ENCODE peak calls at places on chromosomes 7 and 10, in seven cellular contexts. Q is fibroblast of lung; L is A549; U is heart left ventricle; K is RWPE2; F is CD8-positive, alpha-beta T cell; A is esophagus squamous epithelium. W is an unnamed sample.

GRCh38 chr7:98352621-98353020 is 48.3 kb downstream of the BAIAP2L1 start:
- DNase-seq in Q (peak; percentile 86), L (peak; percentile 90), U (no peak), K (no peak), F (no peak), A (no peak), W (no peak)

GRCh38 chr10:129917936-129918335 is 46.1 kb downstream of the EBF3 start:
- DNase-seq in Q (no peak), L (no peak), U (no peak), K (no peak), F (no peak), A (no peak), W (no peak)

GRCh38 chr10:113844091-113844490 is 9.8 kb downstream of the DCLRE1A start:
- DNase-seq in Q (no peak), L (no peak), U (no peak), K (no peak), F (no peak), A (no peak), W (no peak)

GRCh38 chr7:77655361-77655760 is 40.9 kb upstream of the RSBN1L start:
- DNase-seq in Q (no peak), L (no peak), U (no peak), K (no peak), F (no peak), A (no peak), W (no peak)

GRCh38 chr7:22718200-22718711 is 8.7 kb upstream of the IL6 start:
- DNase-seq in Q (peak; percentile 97), L (no peak), U (no peak), K (no peak), F (no peak), A (no peak), W (no peak)

GRCh38 chr7:74475243-74475986 is 21.7 kb downstream of the GTF2IRD1 start:
- DNase-seq in Q (no peak), L (no peak), U (peak; percentile 16), K (no peak), F (no peak), A (no peak), W (no peak)

GRCh38 chr7:128703605-128704004 is 31.5 kb downstream of the GARIN1A start:
- DNase-seq in Q (no peak), L (no peak), U (no peak), K (no peak), F (no peak), A (no peak), W (no peak)

GRCh38 chr10:58932126-58932525 is 244.3 kb upstream of the PHYHIPL start:
- DNase-seq in Q (no peak), L (no peak), U (no peak), K (no peak), F (no peak), A (no peak), W (no peak)

GRCh38 chr10:44571701-44572100 is 186.8 kb upstream of the CXCL12 start:
- DNase-seq in Q (no peak), L (no peak), U (no peak), K (no peak), F (no peak), A (no peak), W (no peak)

GRCh38 chr10:63976538-63976937 is 455.3 kb downstream of the REEP3 start:
- DNase-seq in Q (peak; percentile 6), L (peak; percentile 25), U (peak; percentile 36), K (no peak), F (no peak), A (no peak), W (no peak)

GRCh38 chr10:14326581-14326980 is 4.1 kb downstream of the FRMD4A start:
- DNase-seq in Q (no peak), L (no peak), U (no peak), K (no peak), F (no peak), A (no peak), W (no peak)

GRCh38 chr7:53315986-53316385 is 280.6 kb downstream of the POM121L12 start:
- DNase-seq in Q (no peak), L (no peak), U (peak; percentile 70), K (no peak), F (no peak), A (no peak), W (no peak)

GRCh38 chr10:96832721-96833219 is 672 bp downstream of the LCOR start:
- DNase-seq in Q (peak; percentile 67), L (peak; percentile 87), U (peak; percentile 91), K (peak; percentile 75), F (peak; percentile 88), A (peak; percentile 42), W (peak; percentile 76)

GRCh38 chr7:45089314-45089891 is 634 bp upstream of the NACAD start:
- DNase-seq in Q (peak; percentile 50), L (peak; percentile 58), U (peak; percentile 67), K (no peak), F (peak; percentile 74), A (no peak), W (peak; percentile 42)

GRCh38 chr7:91780526-91780925 is 100.0 kb downstream of the MTERF1 start:
- DNase-seq in Q (no peak), L (no peak), U (no peak), K (no peak), F (no peak), A (no peak), W (no peak)

GRCh38 chr10:61757525-61758397 is 95.0 kb downstream of the CABCOCO1 start:
- DNase-seq in Q (peak; percentile 79), L (no peak), U (no peak), K (no peak), F (no peak), A (no peak), W (no peak)

GRCh38 chr7:27409776-27410175 is 167.2 kb downstream of the EVX1 start:
- DNase-seq in Q (peak; percentile 16), L (no peak), U (no peak), K (no peak), F (no peak), A (no peak), W (no peak)

GRCh38 chr10:43899224-43899959 is 250.7 kb upstream of the ZNF32 start:
- DNase-seq in Q (no peak), L (no peak), U (no peak), K (no peak), F (no peak), A (no peak), W (no peak)

GRCh38 chr10:46226232-46226631 is 60.6 kb upstream of the ANTXRL start:
- DNase-seq in Q (no peak), L (no peak), U (no peak), K (peak; percentile 29), F (no peak), A (no peak), W (no peak)

GRCh38 chr10:133013478-133013877 is 71.1 kb upstream of the CFAP46 start:
- DNase-seq in Q (no peak), L (no peak), U (peak; percentile 62), K (no peak), F (no peak), A (no peak), W (no peak)

GRCh38 chr7:134899729-134900128 is 86.6 kb upstream of the AGBL3 start:
- DNase-seq in Q (no peak), L (no peak), U (no peak), K (no peak), F (no peak), A (no peak), W (no peak)

GRCh38 chr7:100053201-100053600 is 3.6 kb downstream of the ZSCAN21 start:
- DNase-seq in Q (peak; percentile 75), L (peak; percentile 64), U (no peak), K (no peak), F (peak; percentile 12), A (no peak), W (no peak)

GRCh38 chr7:44615149-44615611 is 8.8 kb downstream of the OGDH start:
- DNase-seq in Q (peak; percentile 12), L (no peak), U (peak; percentile 66), K (no peak), F (peak; percentile 41), A (no peak), W (peak; percentile 42)

GRCh38 chr10:110881247-110881646 is 9.5 kb downstream of the PDCD4 start:
- DNase-seq in Q (no peak), L (no peak), U (no peak), K (no peak), F (no peak), A (no peak), W (no peak)

GRCh38 chr10:110883924-110884323 is 12.2 kb downstream of the PDCD4 start:
- DNase-seq in Q (no peak), L (no peak), U (no peak), K (no peak), F (no peak), A (no peak), W (no peak)

GRCh38 chr10:110880012-110880411 is 8.3 kb downstream of the PDCD4 start:
- DNase-seq in Q (no peak), L (no peak), U (no peak), K (no peak), F (no peak), A (no peak), W (no peak)

GRCh38 chr10:110885932-110886674 is 14.4 kb downstream of the PDCD4 start:
- DNase-seq in Q (no peak), L (no peak), U (no peak), K (no peak), F (no peak), A (no peak), W (no peak)

DNA sequence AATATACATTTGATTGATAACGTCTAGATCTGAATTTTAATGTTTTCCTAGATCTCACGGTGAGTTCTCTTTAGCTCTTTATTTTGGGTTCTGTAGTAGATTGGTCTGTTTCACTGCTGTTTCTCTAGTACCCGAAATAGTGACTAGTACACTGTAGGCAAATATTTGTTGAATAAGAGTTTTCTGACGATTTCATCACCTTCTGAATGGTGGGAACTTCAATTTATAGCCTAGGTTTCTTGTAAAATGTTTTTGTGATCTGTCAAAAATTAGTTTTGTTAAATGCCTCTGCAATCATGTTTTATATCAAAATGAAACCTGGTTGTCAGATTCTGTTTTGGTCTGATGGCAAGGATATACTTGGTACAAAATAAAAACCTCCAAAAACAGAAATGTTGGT is 10.2 kb downstream of the PDCD4 start:
- DNase-seq in Q (no peak), L (no peak), U (no peak), K (no peak), F (no peak), A (no peak), W (no peak)
- H3K4me3 ChIP-seq in Q (no peak overlapping the region), L (no peak overlapping the region), U (no peak overlapping the region), K (no peak overlapping the region), F (no peak overlapping the region), A (no peak overlapping the region), W (no peak overlapping the region)

DNA sequence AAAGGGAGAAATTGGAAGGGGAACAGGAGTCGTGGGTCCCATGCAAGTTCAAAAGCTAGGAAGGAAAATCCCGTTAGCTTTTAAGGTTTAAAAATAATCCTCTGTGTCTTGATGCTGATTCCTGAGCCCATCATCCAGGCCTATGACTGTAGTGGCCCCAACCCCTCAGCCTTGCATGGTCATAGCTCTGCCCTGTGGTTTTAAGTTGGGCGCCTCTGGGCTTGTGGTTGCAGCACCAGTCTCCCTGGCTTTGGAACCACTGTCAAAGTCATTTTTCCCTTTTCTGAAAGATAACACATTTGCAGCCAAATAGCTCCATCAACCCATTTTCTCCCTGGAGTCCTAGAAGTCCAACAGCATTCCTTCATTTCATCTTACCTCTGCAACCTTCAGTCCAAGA is 13.6 kb downstream of the TMEM236 start:
- DNase-seq in Q (no peak), L (no peak), U (no peak), K (no peak), F (no peak), A (no peak), W (no peak)
- H3K4me1 ChIP-seq in Q (no peaks in the 10 kb centered on the region), L (peaks cover 13% of the 10 kb centered on the region), U (no peaks in the 10 kb centered on the region), K (peaks cover 8% of the 10 kb centered on the region), F (no peaks in the 10 kb centered on the region), A (no peaks in the 10 kb centered on the region), W (no peaks in the 10 kb centered on the region)

GRCh38 chr10:3242251-3242650 is 69.7 kb upstream of the PITRM1 start:
- DNase-seq in Q (no peak), L (no peak), U (no peak), K (no peak), F (no peak), A (no peak), W (no peak)
- H3K4me3 ChIP-seq in Q (no peak overlapping the region), L (no peak overlapping the region), U (no peak overlapping the region), K (no peak overlapping the region), F (no peak overlapping the region), A (no peak overlapping the region), W (no peak overlapping the region)

GRCh38 chr10:104262055-104262454 is 6.9 kb upstream of the GSTO2 start:
- DNase-seq in Q (no peak), L (no peak), U (peak; percentile 43), K (no peak), F (no peak), A (no peak), W (no peak)
- H3K4me1 ChIP-seq in Q (peaks cover 13% of the 10 kb centered on the region), L (peaks cover 25% of the 10 kb centered on the region), U (peaks cover 47% of the 10 kb centered on the region), K (peaks cover 39% of the 10 kb centered on the region), F (peaks cover 29% of the 10 kb centered on the region), A (peaks cover 37% of the 10 kb centered on the region), W (peaks cover 13% of the 10 kb centered on the region)

W was measured in effector memory CD4-positive, alpha-beta T cell.